ENCODE peak calls at places on chromosomes 13 and 19, in seven cellular contexts. V is uterus; J is heart right ventricle; U is pancreas; Q is CD4-positive, CD25-positive, alpha-beta regulatory T cell; K is tibial artery; M is endothelial cell of umbilical vein. A is an unnamed sample.

GRCh38 chr19:53388168-53388567 is 6.8 kb upstream of the ZNF765 start:
- DNase-seq in U (no peak), J (no peak), Q (no peak), V (no peak), K (no peak), M (no peak), A (no peak)

GRCh38 chr13:25380082-25380481 is 8.3 kb downstream of the ATP8A2 start:
- DNase-seq in Q (no peak), U (no peak), M (no peak), K (no peak), V (no peak), J (no peak), A (no peak)

GRCh38 chr19:34457446-34457845 is 24.1 kb upstream of the WTIP start:
- DNase-seq in J (no peak), V (no peak), M (no peak), Q (no peak), K (no peak), U (no peak), A (no peak)

GRCh38 chr13:41085961-41086360 is 24.7 kb downstream of the WBP4 start:
- DNase-seq in U (no peak), V (no peak), J (no peak), K (no peak), Q (no peak), M (no peak), A (no peak)

GRCh38 chr13:80341771-80342271 is 895 bp upstream of the SPRY2 start:
- DNase-seq in M (peak; percentile 62), V (peak; percentile 45), J (peak; percentile 51), K (peak; percentile 35), U (peak; percentile 60), Q (no peak), A (peak; percentile 64)

GRCh38 chr19:4552546-4552819 is 7.0 kb downstream of the SEMA6B start:
- DNase-seq in J (no peak), Q (no peak), U (no peak), M (no peak), K (no peak), V (no peak), A (no peak)

GRCh38 chr19:33064117-33064777 is 441 bp downstream of the RHPN2 start:
- DNase-seq in Q (no peak), V (no peak), J (peak; percentile 27), M (no peak), U (peak; percentile 78), K (no peak), A (peak; percentile 42)

GRCh38 chr13:113122571-113123225 is at the start of gene F10:
- DNase-seq in U (no peak), J (peak; percentile 62), K (peak; percentile 75), V (peak; percentile 70), Q (no peak), M (no peak), A (peak; percentile 46)

GRCh38 chr19:36574762-36575161 is 1.7 kb upstream of the ZNF529 start:
- DNase-seq in Q (no peak), J (no peak), V (no peak), K (no peak), U (no peak), M (no peak), A (no peak)

GRCh38 chr19:58274771-58275199 is 4.0 kb upstream of the ZNF8 start:
- DNase-seq in J (no peak), V (no peak), U (no peak), M (peak; percentile 25), K (no peak), Q (no peak), A (peak; percentile 34)

GRCh38 chr19:56301886-56302620 is 12.6 kb downstream of the ZSCAN5A start:
- DNase-seq in U (no peak), Q (no peak), J (no peak), K (no peak), M (peak; percentile 7), V (no peak), A (no peak)

GRCh38 chr13:22176968-22177545 is 506.2 kb downstream of the FGF9 start:
- DNase-seq in V (no peak), J (no peak), U (no peak), K (no peak), M (no peak), Q (no peak), A (no peak)

GRCh38 chr19:30696514-30696913 is 324.3 kb downstream of the ZNF536 start:
- DNase-seq in V (peak; percentile 30), M (no peak), U (peak; percentile 72), K (no peak), Q (peak; percentile 8), J (no peak), A (no peak)

GRCh38 chr13:102460806-102461205 is 59.0 kb upstream of the FGF14 start:
- DNase-seq in K (no peak), V (no peak), M (no peak), U (no peak), Q (no peak), J (no peak), A (no peak)

GRCh38 chr19:48390188-48391099 is 907 bp downstream of the KDELR1 start:
- DNase-seq in J (peak; percentile 74), U (peak; percentile 84), V (peak; percentile 61), Q (peak; percentile 57), M (peak; percentile 72), K (peak; percentile 53), A (peak; percentile 73)

GRCh38 chr19:44002212-44002565 is 568 bp upstream of the ZNF230 start:
- DNase-seq in V (no peak), Q (no peak), J (no peak), M (no peak), U (no peak), K (no peak), A (no peak)

GRCh38 chr19:53873451-53874383 is 6.0 kb downstream of the MYADM start:
- DNase-seq in K (no peak), U (no peak), M (no peak), V (no peak), J (no peak), Q (no peak), A (peak; percentile 60)

GRCh38 chr19:41408256-41408655 is 10.6 kb downstream of the BCKDHA start:
- DNase-seq in J (no peak), V (no peak), Q (no peak), U (no peak), M (no peak), K (no peak), A (no peak)
- H3K27me3 ChIP-seq in J (no peaks in the 10 kb centered on the region), V (no peaks in the 10 kb centered on the region), Q (no peaks in the 10 kb centered on the region), U (no peaks in the 10 kb centered on the region), M (no peaks in the 10 kb centered on the region), K (no peaks in the 10 kb centered on the region), A (no peaks in the 10 kb centered on the region)

DNA sequence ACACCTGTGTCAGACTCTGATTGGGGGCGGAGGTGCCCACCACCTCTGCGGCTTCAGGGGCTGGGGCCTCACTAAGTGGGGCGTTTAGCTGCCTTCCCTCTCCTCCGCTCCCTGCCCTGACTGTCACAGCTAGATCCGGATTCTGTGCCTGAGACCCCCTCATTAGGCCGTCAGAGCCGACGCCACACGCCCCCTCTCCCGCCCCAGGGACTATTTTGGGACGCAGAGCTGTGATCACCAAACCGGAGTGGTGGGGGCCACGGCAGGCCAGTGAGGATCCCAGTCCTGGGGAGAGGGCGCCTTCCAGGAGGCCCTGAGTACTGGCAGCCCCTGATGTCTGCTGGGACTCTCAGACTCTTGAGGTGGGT is 762 bp downstream of the KANK3 start:
- DNase-seq in K (no peak), M (no peak), V (no peak), U (no peak), Q (no peak), J (no peak), A (no peak)
- H3K4me3 ChIP-seq in K (peak overlapping the region; percentile 81), M (no peak overlapping the region), V (peak overlapping the region; percentile 39), U (peak overlapping the region; percentile 43), Q (no peak overlapping the region), J (peak overlapping the region; percentile 66), A (no peak overlapping the region)

DNA sequence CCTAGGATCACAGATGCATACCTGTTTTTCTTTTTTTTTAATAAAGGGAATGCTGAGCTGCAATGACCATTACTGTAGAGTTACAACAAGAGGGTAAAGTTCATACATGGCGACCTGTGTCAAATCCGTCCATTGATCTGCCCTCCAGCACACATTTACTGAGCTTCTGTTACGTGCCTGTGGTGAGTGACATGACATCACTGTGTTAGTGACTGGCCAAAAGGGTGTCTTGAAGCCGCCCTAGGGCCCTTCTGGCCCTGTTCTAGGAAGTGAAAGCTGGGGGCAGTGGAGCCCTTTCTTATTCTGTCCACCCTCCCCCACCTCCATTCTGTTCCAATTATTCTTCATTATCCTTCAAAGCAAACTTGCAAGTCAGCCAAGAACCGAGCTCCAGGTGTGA is 66.3 kb downstream of the ZIC5 start:
- DNase-seq in Q (no peak), M (no peak), V (no peak), J (no peak), K (no peak), U (no peak), A (no peak)
- H3K27me3 ChIP-seq in Q (no peaks in the 10 kb centered on the region), M (peaks cover 12% of the 10 kb centered on the region), V (peaks cover 13% of the 10 kb centered on the region), J (no peaks in the 10 kb centered on the region), K (peaks cover 46% of the 10 kb centered on the region), U (no peaks in the 10 kb centered on the region), A (peaks cover 2% of the 10 kb centered on the region)

GRCh38 chr13:51451467-51452390 is 1.1 kb downstream of the INTS6 start:
- DNase-seq in Q (peak; percentile 79), U (peak; percentile 88), M (peak; percentile 66), J (peak; percentile 87), K (peak; percentile 87), V (peak; percentile 75), A (peak; percentile 74)

GRCh38 chr13:51444922-51445321 is 7.9 kb downstream of the INTS6 start:
- DNase-seq in V (no peak), U (no peak), Q (peak; percentile 19), M (peak; percentile 11), J (no peak), K (no peak), A (peak; percentile 55)

GRCh38 chr13:51451134-51451466 is 1.7 kb downstream of the INTS6 start:
- DNase-seq in M (no peak), U (no peak), V (no peak), K (no peak), Q (no peak), J (no peak), A (no peak)

GRCh38 chr13:51452391-51453307 is at the start of gene INTS6:
- DNase-seq in Q (peak; percentile 100), K (peak; percentile 100), M (peak; percentile 99), J (peak; percentile 99), V (peak; percentile 99), U (peak; percentile 99), A (peak; percentile 99)

DNA sequence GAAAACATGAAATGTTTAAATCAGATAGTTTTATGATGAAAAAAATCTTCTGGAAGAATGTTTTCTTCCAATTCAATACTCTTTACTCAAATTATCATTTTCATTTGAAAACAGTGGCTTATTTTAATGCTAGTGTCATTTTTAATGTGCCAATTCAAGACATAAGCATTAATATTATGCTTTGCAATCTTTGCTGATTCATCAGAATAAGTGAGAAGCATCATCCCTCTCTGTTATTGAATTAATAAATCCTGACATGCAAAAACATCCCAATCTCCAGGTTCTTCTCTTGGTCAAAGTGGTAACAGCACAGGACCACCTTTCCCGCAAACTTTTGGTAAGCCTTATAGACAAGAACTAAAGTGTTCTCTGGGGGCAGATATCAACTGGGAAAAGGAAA is 3.8 kb downstream of the INTS6 start:
- DNase-seq in M (no peak), V (no peak), K (no peak), U (no peak), Q (no peak), J (no peak), A (no peak)
- H3K4me3 ChIP-seq in M (no peak overlapping the region), V (no peak overlapping the region), K (no peak overlapping the region), U (no peak overlapping the region), Q (no peak overlapping the region), J (no peak overlapping the region), A (no peak overlapping the region)

A was measured in mesenchymal stem cell.